ENCODE peak calls at places on chromosomes 3 and 15, in ten cellular contexts. B is CD4-positive, alpha-beta T cell; J is stimulated activated CD4-positive, alpha-beta T cell treated with anti-CD3 and anti-CD28 coated beads, Interleukin-2, amount 100 ng/mL, for 48 hours; D is effector memory CD8-positive, alpha-beta T cell; Q is stimulated activated CD8-positive, alpha-beta memory T cell treated with anti-CD3 and anti-CD28 coated beads, Interleukin-7, amount 100 ng/mL, for 1 hour; L is dorsolateral prefrontal cortex; M is neural crest cell; X is mesenchymal stem cell; I is amniotic epithelial cell; F is fibroblast of pulmonary artery. K is an unnamed sample.

GRCh38 chr15:75620043-75620775 is 5.3 kb downstream of the SNUPN start:
- DNase-seq in B (no peak), D (no peak), Q (no peak), M (no peak), I (peak), L (no peak), J (no peak), X (peak), F (peak), K (no peak)

GRCh38 chr3:135163701-135164100 is 368.6 kb downstream of the EPHB1 start:
- DNase-seq in Q (no peak), X (no peak), D (no peak), F (no peak), B (no peak), I (no peak), J (no peak), L (no peak), M (no peak), K (no peak)

GRCh38 chr3:188531210-188531609 is 377.3 kb downstream of the LPP start:
- DNase-seq in Q (no peak), M (no peak), J (no peak), F (peak), B (no peak), L (no peak), I (peak), X (peak), D (no peak), K (peak)

GRCh38 chr3:79517766-79518413 is 249.9 kb downstream of the ROBO1 start:
- DNase-seq in Q (no peak), F (peak), I (peak), B (no peak), X (peak), M (no peak), J (no peak), L (no peak), D (no peak), K (peak)

GRCh38 chr3:130839815-130840214 is 54.1 kb upstream of the ATP2C1 start:
- DNase-seq in I (no peak), J (no peak), B (no peak), X (no peak), Q (no peak), D (no peak), F (no peak), L (no peak), M (no peak), K (no peak)

GRCh38 chr15:70042553-70043214 is 55.0 kb downstream of the TLE3 start:
- DNase-seq in D (no peak), B (no peak), Q (no peak), I (no peak), X (no peak), J (no peak), L (no peak), F (no peak), M (no peak), K (no peak)

GRCh38 chr3:51319271-51319670 is 65.8 kb upstream of the MANF start:
- DNase-seq in Q (no peak), X (peak), I (no peak), J (no peak), M (no peak), F (no peak), B (no peak), L (no peak), D (no peak), K (no peak)

GRCh38 chr15:80265021-80265420 is 13.0 kb upstream of the CTXND1 start:
- DNase-seq in J (peak), B (no peak), D (no peak), M (no peak), I (no peak), F (no peak), X (no peak), Q (no peak), L (no peak), K (no peak)

GRCh38 chr3:29331830-29332637 is 51.2 kb downstream of the RBMS3 start:
- DNase-seq in M (no peak), Q (no peak), J (no peak), L (no peak), F (no peak), B (no peak), D (no peak), I (peak), X (no peak), K (no peak)

GRCh38 chr3:72199530-72199929 is 414.6 kb upstream of the PROK2 start:
- DNase-seq in X (no peak), I (no peak), Q (no peak), L (no peak), J (no peak), M (no peak), D (no peak), B (no peak), F (no peak), K (no peak)

GRCh38 chr3:65545429-65545828 is 493.3 kb downstream of the MAGI1 start:
- DNase-seq in M (no peak), Q (no peak), D (no peak), X (no peak), F (peak), J (no peak), L (no peak), I (peak), B (no peak), K (no peak)

GRCh38 chr3:13281657-13282527 is 138.2 kb downstream of the NUP210 start:
- DNase-seq in Q (no peak), D (no peak), M (no peak), B (no peak), I (no peak), J (no peak), X (peak), F (no peak), L (peak), K (no peak)

GRCh38 chr15:80072285-80072684 is 12.8 kb downstream of the ZFAND6 start:
- DNase-seq in J (no peak), B (no peak), F (peak), D (no peak), L (peak), I (peak), Q (no peak), X (peak), M (no peak), K (peak)

GRCh38 chr15:55231455-55231854 is 34.7 kb upstream of the RSL24D1 start:
- DNase-seq in X (no peak), F (no peak), I (no peak), M (no peak), D (no peak), B (no peak), L (no peak), J (no peak), Q (no peak), K (no peak)

GRCh38 chr3:23819599-23820360 is 14.0 kb downstream of the UBE2E1 start:
- DNase-seq in F (no peak), L (no peak), X (no peak), J (no peak), Q (no peak), I (no peak), B (no peak), D (no peak), M (no peak), K (no peak)

GRCh38 chr3:89606151-89606550 is 498.7 kb downstream of the EPHA3 start:
- DNase-seq in J (no peak), X (no peak), F (peak), I (peak), Q (no peak), M (no peak), L (no peak), B (no peak), D (no peak), K (no peak)

GRCh38 chr3:111227216-111227615 is 155.6 kb downstream of the NECTIN3 start:
- DNase-seq in L (no peak), D (no peak), F (peak), I (peak), X (peak), J (no peak), Q (no peak), M (no peak), B (no peak), K (no peak)

GRCh38 chr15:77018796-77019475 is 24.0 kb downstream of the PSTPIP1 start:
- DNase-seq in L (no peak), F (no peak), D (no peak), M (no peak), J (no peak), Q (no peak), X (no peak), B (no peak), I (no peak), K (no peak)

GRCh38 chr3:169760479-169760878 is 4.4 kb downstream of the TERC start:
- DNase-seq in X (peak), B (no peak), Q (no peak), J (no peak), M (no peak), I (peak), L (no peak), D (no peak), F (peak), K (no peak)

GRCh38 chr3:150449169-150449721 is 41.1 kb downstream of the TSC22D2 start:
- DNase-seq in D (no peak), M (no peak), B (no peak), I (peak), L (no peak), F (peak), J (no peak), Q (no peak), X (peak), K (peak)

GRCh38 chr15:43440721-43441281 is 52.2 kb downstream of the TP53BP1 start:
- DNase-seq in L (peak), I (peak), X (peak), M (no peak), F (peak), D (peak), Q (no peak), B (no peak), J (peak), K (peak)

GRCh38 chr3:102069211-102069662 is 219.9 kb downstream of the NFKBIZ start:
- DNase-seq in J (no peak), M (no peak), Q (no peak), X (peak), I (peak), B (no peak), D (no peak), L (no peak), F (peak), K (no peak)

GRCh38 chr15:96181873-96182301 is 148.6 kb upstream of the NR2F2 start:
- DNase-seq in X (peak), I (peak), J (no peak), F (peak), B (no peak), Q (no peak), L (no peak), D (no peak), M (no peak), K (no peak)

GRCh38 chr15:98025237-98025636 is 64.7 kb downstream of the ARRDC4 start:
- DNase-seq in F (peak), X (no peak), Q (no peak), I (no peak), J (no peak), L (no peak), B (no peak), D (no peak), M (no peak), K (peak)

GRCh38 chr15:84606653-84607120 is 5.9 kb downstream of the ZSCAN2 start:
- DNase-seq in I (no peak), F (no peak), D (no peak), M (no peak), L (no peak), Q (no peak), X (no peak), B (no peak), J (no peak), K (no peak)

GRCh38 chr3:171851685-171852084 is 8.5 kb downstream of the TMEM212 start:
- DNase-seq in M (no peak), L (no peak), Q (no peak), D (no peak), J (no peak), I (peak), X (peak), B (no peak), F (peak), K (peak)

GRCh38 chr15:74908635-74909034 is 2.0 kb upstream of the FAM219B start:
- DNase-seq in X (no peak), Q (no peak), F (no peak), D (no peak), B (no peak), L (no peak), J (no peak), I (no peak), M (no peak), K (no peak)

GRCh38 chr3:198061119-198062067 is 101.4 kb downstream of the LMLN start:
- DNase-seq in X (no peak), J (no peak), Q (no peak), B (no peak), D (no peak), F (no peak), L (no peak), I (no peak), M (no peak), K (no peak)

GRCh38 chr3:191357909-191358308 is 27.6 kb upstream of the UTS2B start:
- DNase-seq in F (no peak), Q (no peak), D (no peak), X (no peak), I (no peak), M (no peak), B (no peak), L (no peak), J (no peak), K (no peak)

GRCh38 chr3:52121813-52122212 is 32.4 kb downstream of the POC1A start:
- DNase-seq in F (no peak), Q (no peak), J (no peak), L (no peak), D (no peak), I (no peak), M (no peak), B (no peak), X (no peak), K (no peak)

GRCh38 chr15:101063891-101064794 is 145.0 kb downstream of the LRRK1 start:
- DNase-seq in J (no peak), M (no peak), B (no peak), Q (no peak), F (peak), I (peak), D (no peak), X (no peak), L (no peak), K (no peak)

GRCh38 chr3:71419369-71419768 is 164.2 kb downstream of the FOXP1 start:
- DNase-seq in Q (no peak), J (no peak), I (no peak), F (no peak), B (no peak), M (no peak), D (no peak), L (no peak), X (no peak), K (no peak)